ENCODE peak calls at places on chromosomes 5 and 9, in six cellular contexts. E, L, P, J, B and N are unnamed samples.

GRCh38 chr9:137757139-137757538 is 120.4 kb upstream of the CACNA1B start:
- DNase-seq in E (no peak), L (no peak), P (peak; percentile 84), J (no peak), B (no peak), N (no peak)

GRCh38 chr9:117732494-117732893 is 28.3 kb downstream of the TLR4 start:
- DNase-seq in E (no peak), L (no peak), P (no peak), J (no peak), B (no peak), N (no peak)

GRCh38 chr5:163661358-163661757 is 155.9 kb downstream of the MAT2B start:
- DNase-seq in E (no peak), L (no peak), P (no peak), J (no peak), B (no peak), N (no peak)

GRCh38 chr9:91047993-91048607 is 246.5 kb downstream of the SYK start:
- DNase-seq in E (no peak), L (no peak), P (no peak), J (no peak), B (no peak), N (no peak)

GRCh38 chr5:173507171-173507570 is 109.3 kb downstream of the BOD1 start:
- DNase-seq in E (no peak), L (no peak), P (no peak), J (no peak), B (no peak), N (no peak)

GRCh38 chr5:143261748-143262392 is 141.6 kb downstream of the NR3C1 start:
- DNase-seq in E (no peak), L (no peak), P (no peak), J (no peak), B (no peak), N (no peak)

GRCh38 chr5:113896789-113897188 is 383.3 kb downstream of the YTHDC2 start:
- DNase-seq in E (no peak), L (no peak), P (no peak), J (no peak), B (no peak), N (no peak)

GRCh38 chr5:67095346-67095871 is 101.2 kb downstream of the CD180 start:
- DNase-seq in E (no peak), L (no peak), P (peak; percentile 82), J (no peak), B (no peak), N (no peak)

GRCh38 chr9:110095238-110095637 is 112.7 kb downstream of the C9orf152 start:
- DNase-seq in E (no peak), L (no peak), P (no peak), J (no peak), B (no peak), N (no peak)

GRCh38 chr5:179378441-179379271 is 33.4 kb upstream of the ADAMTS2 start:
- DNase-seq in E (no peak), L (no peak), P (no peak), J (no peak), B (no peak), N (peak; percentile 16)

GRCh38 chr5:14706615-14707021 is 42.1 kb downstream of the OTULIN start:
- DNase-seq in E (no peak), L (no peak), P (no peak), J (no peak), B (peak; percentile 64), N (no peak)

DNA sequence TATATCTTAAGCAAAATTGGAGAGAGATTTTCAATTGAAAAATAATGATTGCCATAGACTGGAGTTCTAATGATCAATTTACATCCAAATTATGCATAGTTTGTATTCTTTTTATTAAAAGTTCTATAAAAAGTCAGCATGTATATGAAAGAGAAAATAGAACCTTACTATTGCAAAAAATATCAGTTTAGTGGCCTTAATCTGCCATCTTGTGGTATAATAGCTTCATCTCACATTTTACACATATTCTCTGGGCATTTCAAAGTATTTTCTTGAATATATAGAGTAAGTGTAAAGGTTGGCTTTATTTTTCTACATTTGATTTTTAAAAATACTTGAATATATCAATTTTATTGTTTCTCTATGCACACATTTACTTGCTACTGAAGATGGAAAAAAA is 1858.6 kb upstream of the CDH9 start:
- DNase-seq in E (no peak), L (no peak), P (no peak), J (no peak), B (no peak), N (no peak)
- TF ChIP-seq CTCF in E (peak; percentile 38), L (no peak), P (no peak), J (no peak), B (no peak), N (no peak)

GRCh38 chr5:63962345-63962744 is at the start of gene HTR1A:
- DNase-seq in E (no peak), L (no peak), P (no peak), J (no peak), B (no peak), N (no peak)

GRCh38 chr5:63961125-63961597 is 1.1 kb downstream of the HTR1A start:
- DNase-seq in E (no peak), L (no peak), P (peak; percentile 34), J (no peak), B (no peak), N (no peak)

GRCh38 chr5:63961598-63962161 is 565 bp downstream of the HTR1A start:
- DNase-seq in E (no peak), L (no peak), P (peak; percentile 22), J (no peak), B (no peak), N (peak; percentile 20)

GRCh38 chr5:63963926-63964325 is 1.7 kb upstream of the HTR1A start:
- DNase-seq in E (no peak), L (no peak), P (no peak), J (no peak), B (no peak), N (no peak)

DNA sequence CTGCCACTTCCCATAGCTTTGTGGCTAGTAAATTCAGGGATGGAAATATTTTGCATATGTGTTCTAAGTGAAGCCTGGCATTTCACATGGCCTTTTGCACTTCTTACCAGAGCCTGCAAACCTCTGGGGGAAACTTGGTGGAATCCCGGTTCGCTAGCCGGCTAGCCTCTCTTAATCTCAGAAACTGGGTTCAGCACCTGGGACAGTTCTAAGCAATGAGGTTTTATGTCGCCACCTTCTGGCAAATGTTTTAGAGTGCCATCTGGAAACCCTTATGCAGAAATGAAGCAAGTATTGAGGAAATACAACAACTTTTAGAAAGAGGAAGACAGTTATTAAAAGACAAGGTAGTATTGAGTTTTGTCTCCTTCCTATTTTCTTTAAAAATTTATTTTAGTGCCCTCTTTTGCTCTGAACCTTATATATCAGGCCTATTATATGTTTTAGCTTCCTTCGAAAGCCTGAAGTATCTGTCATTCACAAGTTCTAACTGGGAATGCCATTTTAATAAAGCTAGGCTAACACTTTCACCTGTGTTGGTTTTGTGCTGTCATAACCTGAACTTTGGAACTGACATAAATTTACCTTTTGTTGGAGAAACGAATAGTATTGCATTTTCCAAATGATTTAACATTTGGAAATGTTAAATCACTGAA is 963 bp upstream of the HTR1A start:
- DNase-seq in E (no peak), L (peak; percentile 78), P (no peak), J (peak; percentile 78), B (no peak), N (peak; percentile 65)
- TF ChIP-seq CTCF in E (peak; percentile 55), L (peak; percentile 87), P (peak; percentile 38), J (peak; percentile 84), B (no peak), N (peak; percentile 71)

GRCh38 chr9:132864691-132865090 is 13.4 kb downstream of the AK8 start:
- DNase-seq in E (no peak), L (no peak), P (peak; percentile 13), J (no peak), B (no peak), N (no peak)
- TF ChIP-seq CTCF in E (no peak), L (no peak), P (no peak), J (no peak), B (no peak), N (no peak)

DNA sequence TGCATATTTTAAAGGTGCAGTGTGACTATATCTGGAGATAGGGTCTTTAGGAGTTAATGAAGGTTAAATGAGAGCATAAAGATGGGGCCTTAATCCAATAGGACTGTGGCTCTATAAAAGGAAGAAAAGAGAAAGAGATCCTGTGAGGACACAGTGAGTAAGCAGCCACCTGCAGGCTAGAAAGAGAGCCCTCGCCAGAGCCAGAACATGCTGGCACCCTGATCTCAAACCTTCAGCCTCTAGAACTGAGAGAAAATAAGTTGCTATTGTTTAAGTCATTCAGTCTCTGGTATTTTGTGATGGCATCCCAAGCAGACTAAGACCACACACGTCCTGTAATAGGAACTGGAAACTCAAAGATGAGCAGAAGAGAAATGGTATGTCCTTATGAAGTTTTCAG is 41.0 kb downstream of the RNF180 start:
- DNase-seq in E (no peak), L (no peak), P (no peak), J (no peak), B (no peak), N (no peak)
- TF ChIP-seq CTCF in E (no peak), L (no peak), P (no peak), J (no peak), B (no peak), N (no peak)

GRCh38 chr5:63697811-63698210 is 264.4 kb downstream of the HTR1A start:
- DNase-seq in E (no peak), L (no peak), P (no peak), J (no peak), B (no peak), N (no peak)
- TF ChIP-seq CTCF in E (no peak), L (no peak), P (no peak), J (no peak), B (no peak), N (no peak)

GRCh38 chr5:17248999-17249634 is 31.7 kb downstream of the BASP1 start:
- DNase-seq in E (no peak), L (no peak), P (no peak), J (no peak), B (no peak), N (no peak)
- TF ChIP-seq CTCF in E (no peak), L (no peak), P (no peak), J (no peak), B (no peak), N (no peak)